ENCODE peak calls at places on chromosomes 1 and 21, in ten cellular contexts. D, Q, G, Z, H, A, Y, P, J and R are unnamed samples.

GRCh38 chr21:21084179-21084578 is 86.0 kb downstream of the NCAM2 start:
- DNase-seq in D (no peak), Q (no peak), G (no peak), Z (no peak), H (no peak), A (no peak), Y (no peak), P (peak; percentile 27), J (no peak), R (no peak)

GRCh38 chr1:166822385-166822784 is 16.9 kb upstream of the POGK start:
- DNase-seq in D (peak; percentile 51), Q (no peak), G (no peak), Z (no peak), H (no peak), A (no peak), Y (no peak), P (no peak), J (no peak), R (no peak)

GRCh38 chr1:230270185-230270939 is 155.8 kb downstream of the PGBD5 start:
- DNase-seq in D (no peak), Q (peak; percentile 67), G (no peak), Z (no peak), H (no peak), A (no peak), Y (no peak), P (no peak), J (no peak), R (no peak)

GRCh38 chr1:99621340-99621901 is 24.5 kb upstream of the PALMD start:
- DNase-seq in D (no peak), Q (peak; percentile 19), G (no peak), Z (no peak), H (no peak), A (no peak), Y (no peak), P (no peak), J (no peak), R (no peak)

GRCh38 chr1:217574265-217574949 is 56.5 kb downstream of the GPATCH2 start:
- DNase-seq in D (no peak), Q (no peak), G (no peak), Z (no peak), H (no peak), A (no peak), Y (no peak), P (no peak), J (no peak), R (no peak)

GRCh38 chr1:23402286-23403037 is 22.1 kb downstream of the TCEA3 start:
- DNase-seq in D (no peak), Q (no peak), G (no peak), Z (no peak), H (no peak), A (no peak), Y (no peak), P (peak; percentile 42), J (no peak), R (no peak)

GRCh38 chr1:36511804-36512798 is 29.4 kb upstream of the CSF3R start:
- DNase-seq in D (no peak), Q (no peak), G (no peak), Z (peak; percentile 20), H (no peak), A (no peak), Y (peak; percentile 42), P (no peak), J (no peak), R (peak; percentile 55)

GRCh38 chr1:41496080-41497055 is 11.9 kb upstream of the EDN2 start:
- DNase-seq in D (peak; percentile 85), Q (peak; percentile 66), G (peak; percentile 91), Z (peak; percentile 76), H (peak; percentile 87), A (peak; percentile 90), Y (peak; percentile 59), P (peak; percentile 94), J (peak; percentile 95), R (peak; percentile 95)

GRCh38 chr1:228146761-228147693 is 2.7 kb upstream of the GJC2 start:
- DNase-seq in D (no peak), Q (no peak), G (no peak), Z (no peak), H (peak; percentile 46), A (no peak), Y (no peak), P (no peak), J (no peak), R (no peak)

GRCh38 chr1:100575406-100575805 is 37.5 kb downstream of the GPR88 start:
- DNase-seq in D (no peak), Q (peak; percentile 9), G (no peak), Z (no peak), H (no peak), A (no peak), Y (no peak), P (peak; percentile 5), J (no peak), R (no peak)

GRCh38 chr1:218339267-218339831 is 5.8 kb upstream of the TGFB2 start:
- DNase-seq in D (no peak), Q (peak; percentile 25), G (no peak), Z (peak; percentile 62), H (no peak), A (no peak), Y (peak; percentile 25), P (peak; percentile 69), J (no peak), R (no peak)

GRCh38 chr21:15967661-15968060 is 237.9 kb downstream of the USP25 start:
- DNase-seq in D (no peak), Q (no peak), G (no peak), Z (peak; percentile 20), H (no peak), A (no peak), Y (peak; percentile 4), P (no peak), J (no peak), R (no peak)

GRCh38 chr1:31753623-31754349 is 10.4 kb downstream of the ADGRB2 start:
- DNase-seq in D (no peak), Q (no peak), G (no peak), Z (peak; percentile 43), H (no peak), A (no peak), Y (no peak), P (peak; percentile 81), J (peak; percentile 84), R (no peak)

GRCh38 chr1:168636642-168637111 is 60.3 kb downstream of the XCL1 start:
- DNase-seq in D (no peak), Q (no peak), G (no peak), Z (peak; percentile 60), H (no peak), A (no peak), Y (peak; percentile 16), P (peak; percentile 68), J (peak; percentile 39), R (no peak)

DNA sequence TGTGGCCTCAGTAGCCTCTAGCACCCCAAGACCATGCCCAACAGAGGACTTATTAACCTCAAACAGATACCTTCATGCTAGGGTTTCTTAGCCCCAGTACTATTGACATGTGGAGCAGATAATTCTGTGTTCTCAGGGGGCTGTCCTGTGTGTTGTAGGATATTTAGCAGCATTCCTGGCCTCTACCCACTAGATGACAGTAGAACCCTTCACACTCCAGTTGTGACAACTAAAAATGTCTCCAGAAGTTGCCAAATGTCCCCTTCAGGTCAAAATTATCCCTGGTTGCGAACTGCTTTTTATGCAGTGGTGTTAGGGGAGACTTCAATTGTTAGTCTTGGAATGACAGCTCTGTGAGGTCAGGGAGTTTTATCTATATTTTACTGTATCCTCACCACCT is 8.1 kb downstream of the KAZN start:
- DNase-seq in D (no peak), Q (peak; percentile 31), G (no peak), Z (no peak), H (no peak), A (no peak), Y (no peak), P (no peak), J (no peak), R (no peak)
- TF ChIP-seq CTCF in D (no peak), Q (peak; percentile 67), G (peak; percentile 59), Z (peak; percentile 7), H (no peak), A (peak; percentile 61), Y (no peak), P (no peak), J (no peak), R (no peak)

DNA sequence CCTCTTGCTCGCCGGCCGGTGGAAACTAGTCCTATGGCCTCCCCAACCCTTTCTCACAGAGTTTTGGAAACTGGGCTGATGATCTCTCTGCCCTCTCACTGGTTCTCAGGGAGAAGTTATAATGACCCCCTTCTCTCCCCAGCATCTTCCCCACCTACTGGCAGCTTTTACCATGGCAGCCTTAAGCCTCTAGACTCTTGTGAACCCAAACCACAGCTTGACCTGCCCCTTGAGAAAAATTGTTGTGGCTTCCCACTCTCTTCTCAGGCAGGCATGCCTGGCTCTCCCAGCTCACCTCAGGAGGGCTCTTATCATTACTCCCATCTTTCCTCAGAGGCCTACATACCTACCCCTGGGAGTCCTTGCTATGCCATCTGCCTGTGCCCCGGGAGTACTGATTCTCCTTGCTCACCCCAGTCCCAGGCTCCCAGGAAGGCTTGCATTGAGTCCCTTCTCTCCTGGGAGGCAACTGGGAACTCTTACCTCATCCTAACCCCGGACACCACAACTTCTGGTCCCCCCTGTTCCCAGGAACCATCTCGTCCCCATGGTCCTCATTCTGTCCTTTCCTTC is 1.6 kb downstream of the NSUN4 start:
- DNase-seq in D (peak; percentile 22), Q (peak; percentile 69), G (no peak), Z (peak; percentile 59), H (no peak), A (no peak), Y (peak; percentile 45), P (peak; percentile 33), J (no peak), R (no peak)
- TF ChIP-seq CTCF in D (no peak), Q (peak; percentile 49), G (peak; percentile 50), Z (peak; percentile 41), H (no peak), A (peak; percentile 52), Y (peak; percentile 70), P (peak; percentile 27), J (no peak), R (no peak)

DNA sequence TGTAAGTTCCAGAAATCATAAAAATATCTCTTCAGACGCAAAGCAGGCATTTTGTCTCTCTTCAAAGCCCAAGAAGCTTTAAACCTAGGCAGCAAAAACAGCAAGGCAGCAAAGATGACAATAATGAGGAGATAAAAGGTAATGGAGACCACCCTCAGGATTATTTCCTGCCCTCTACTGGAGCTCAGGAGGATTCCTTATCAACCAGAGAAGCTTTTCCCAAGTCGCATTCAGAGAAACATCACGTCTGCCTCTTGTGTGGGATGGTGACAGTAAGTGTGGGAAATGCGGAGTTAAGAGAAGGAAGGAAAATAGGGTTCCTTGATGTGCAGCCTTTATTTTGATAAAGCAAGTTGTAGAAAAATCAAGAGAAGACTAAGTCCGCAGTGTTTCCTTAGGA is 365.8 kb downstream of the RGS7 start:
- DNase-seq in D (no peak), Q (no peak), G (no peak), Z (no peak), H (no peak), A (no peak), Y (no peak), P (no peak), J (no peak), R (no peak)
- TF ChIP-seq CTCF in D (no peak), Q (no peak), G (peak; percentile 53), Z (no peak), H (no peak), A (no peak), Y (no peak), P (no peak), J (no peak), R (no peak)

DNA sequence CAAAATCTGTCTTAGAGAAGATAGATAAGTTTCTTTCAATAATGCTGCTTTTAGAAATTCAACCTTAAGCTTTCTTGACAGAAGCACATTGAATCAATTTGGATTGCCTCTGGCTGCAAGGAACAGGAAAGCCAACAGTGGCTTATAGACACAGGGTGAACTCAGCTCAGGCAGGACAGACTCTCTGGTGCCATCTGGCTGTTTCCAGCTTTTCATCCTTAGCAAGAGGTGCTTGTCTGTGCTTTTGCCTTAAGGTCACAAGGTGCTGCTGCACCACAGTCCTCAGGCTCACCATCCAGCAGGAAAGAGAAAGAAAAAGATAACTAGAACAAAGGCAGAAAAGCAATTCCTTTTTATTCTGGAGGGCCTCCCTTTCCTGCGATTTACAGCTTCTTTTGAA is 93.7 kb upstream of the ETS2 start:
- DNase-seq in D (peak; percentile 53), Q (peak; percentile 9), G (peak; percentile 78), Z (peak; percentile 55), H (no peak), A (no peak), Y (peak; percentile 40), P (peak; percentile 41), J (no peak), R (no peak)
- TF ChIP-seq CTCF in D (no peak), Q (peak; percentile 6), G (peak; percentile 71), Z (peak; percentile 58), H (no peak), A (peak; percentile 62), Y (peak; percentile 71), P (peak; percentile 43), J (peak; percentile 45), R (peak; percentile 46)